ENCODE peak calls at places on chromosomes 6 and 20, in seven cellular contexts. S is COR-L47; R is NCI-H2029; W is HT-29; X is stimulated activated CD4-positive, alpha-beta T cell treated with anti-CD3 and anti-CD28 coated beads, Interleukin-4, amount 100 ng/mL, for 24 hours; G is ascending aorta; A is substantia nigra. E is an unnamed sample.

GRCh38 chr6:40907198-40907701 is 131.8 kb downstream of the UNC5CL start:
- DNase-seq in W (peak), A (no peak), G (no peak), R (peak), S (peak), X (no peak), E (peak)

GRCh38 chr6:33716379-33716778 is 4.9 kb upstream of the UQCC2 start:
- DNase-seq in G (no peak), A (no peak), R (peak), W (no peak), S (peak), X (no peak), E (no peak)

GRCh38 chr20:11328839-11329238 is 588.9 kb upstream of the BTBD3 start:
- DNase-seq in W (no peak), S (no peak), G (no peak), A (no peak), R (no peak), X (no peak), E (no peak)

GRCh38 chr20:57957397-57958049 is 247.7 kb upstream of the PMEPA1 start:
- DNase-seq in R (no peak), G (no peak), W (peak), A (no peak), S (no peak), X (no peak), E (no peak)

GRCh38 chr20:667351-668034 is 8.1 kb downstream of the SCRT2 start:
- DNase-seq in X (peak), G (no peak), R (no peak), A (peak), W (peak), S (no peak), E (peak)

GRCh38 chr20:36097751-36098151 is 56.8 kb upstream of the EPB41L1 start:
- DNase-seq in G (no peak), R (no peak), A (no peak), S (no peak), X (no peak), W (peak), E (no peak)

GRCh38 chr6:103047567-103047966 is 1654.1 kb downstream of the GRIK2 start:
- DNase-seq in R (no peak), A (no peak), X (no peak), S (no peak), G (no peak), W (no peak), E (no peak)

GRCh38 chr20:53804920-53805894 is 211.6 kb upstream of the ZNF217 start:
- DNase-seq in X (no peak), A (no peak), R (no peak), W (no peak), S (no peak), G (no peak), E (no peak)

GRCh38 chr6:158353851-158354508 is 41.7 kb downstream of the TULP4 start:
- DNase-seq in A (no peak), X (no peak), W (no peak), R (peak), S (no peak), G (no peak), E (no peak)

GRCh38 chr20:62617711-62618483 is 24.4 kb upstream of the SLCO4A1 start:
- DNase-seq in X (peak), S (no peak), A (no peak), G (peak), W (peak), R (no peak), E (peak)

GRCh38 chr20:35318502-35319157 is 26.4 kb upstream of the FAM83C start:
- DNase-seq in X (no peak), R (peak), A (no peak), G (no peak), W (peak), S (no peak), E (no peak)

GRCh38 chr20:29873946-29874345 is 1383.5 kb upstream of the DEFB115 start:
- DNase-seq in X (peak), R (no peak), W (no peak), S (peak), G (no peak), A (no peak), E (no peak)

GRCh38 chr6:80622641-80623040 is 516.2 kb downstream of the BCKDHB start:
- DNase-seq in S (no peak), W (peak), X (no peak), R (peak), A (no peak), G (no peak), E (peak)

GRCh38 chr6:39102024-39102820 is 12.8 kb downstream of the SAYSD1 start:
- DNase-seq in S (no peak), X (no peak), R (peak), G (no peak), W (no peak), A (no peak), E (no peak)

GRCh38 chr6:3282461-3283236 is 23.9 kb downstream of the PSMG4 start:
- DNase-seq in A (no peak), S (no peak), X (no peak), G (no peak), R (no peak), W (no peak), E (no peak)

GRCh38 chr20:2596673-2597279 is 55.7 kb upstream of the NOP56 start:
- DNase-seq in W (no peak), R (no peak), A (no peak), X (no peak), S (no peak), G (no peak), E (no peak)

GRCh38 chr20:64153410-64153809 is 10.8 kb upstream of the MYT1 start:
- DNase-seq in W (no peak), G (no peak), A (no peak), R (no peak), X (no peak), S (no peak), E (no peak)

GRCh38 chr6:32936247-32937152 is 4.3 kb downstream of the HLA-DMB start:
- DNase-seq in W (no peak), R (no peak), A (no peak), X (no peak), S (no peak), G (no peak), E (no peak)

GRCh38 chr6:1461207-1461606 is 71.8 kb downstream of the FOXF2 start:
- DNase-seq in W (no peak), G (no peak), A (no peak), X (no peak), R (no peak), S (no peak), E (no peak)

GRCh38 chr20:13119583-13119982 is 101.5 kb upstream of the ISM1 start:
- DNase-seq in A (peak), X (peak), G (no peak), R (peak), S (peak), W (peak), E (peak)

GRCh38 chr20:57374931-57375651 is 16.1 kb upstream of the RBM38 start:
- DNase-seq in W (no peak), A (no peak), S (no peak), X (no peak), G (peak), R (no peak), E (no peak)